ENCODE peak calls at places on chromosomes 4 and X, in four cellular contexts. M, D, C and R are unnamed samples.
A peak's percentile ranks its signal among the peaks of the same experiment; 100 is the strongest.

GRCh38 chr4:13919021-13919441 is 291.5 kb upstream of the BOD1L1 start:
- DNase-seq in M (no peak), D (no peak), C (no peak), R (no peak)

GRCh38 chrX:70455366-70456202 is 10.9 kb downstream of the DLG3 start:
- DNase-seq in M (no peak), D (no peak), C (no peak), R (no peak)

GRCh38 chr4:8141935-8142334 is 16.7 kb downstream of the ABLIM2 start:
- DNase-seq in M (no peak), D (no peak), C (no peak), R (no peak)

GRCh38 chrX:40521868-40522450 is 58.8 kb upstream of the ATP6AP2 start:
- DNase-seq in M (no peak), D (no peak), C (no peak), R (no peak)

GRCh38 chrX:106608016-106608415 is 3.8 kb upstream of the RADX start:
- DNase-seq in M (no peak), D (no peak), C (no peak), R (no peak)

GRCh38 chr4:41212221-41213203 is 1.8 kb downstream of the APBB2 start:
- DNase-seq in M (no peak), D (peak; percentile 70), C (no peak), R (no peak)

GRCh38 chrX:36963069-36963808 is 44.9 kb upstream of the FAM47C start:
- DNase-seq in M (no peak), D (no peak), C (no peak), R (no peak)

GRCh38 chr4:31613946-31614623 is 893.9 kb downstream of the PCDH7 start:
- DNase-seq in M (no peak), D (no peak), C (no peak), R (no peak)

GRCh38 chr4:160180206-160180605 is 1077.3 kb downstream of the RAPGEF2 start:
- DNase-seq in M (no peak), D (no peak), C (no peak), R (no peak)

GRCh38 chrX:108361316-108361715 is 76.9 kb downstream of the COL4A6 start:
- DNase-seq in M (no peak), D (no peak), C (no peak), R (no peak)

GRCh38 chrX:103741879-103742278 is 31.2 kb downstream of the TMEM31 start:
- DNase-seq in M (no peak), D (no peak), C (no peak), R (no peak)

GRCh38 chrX:110006826-110007375 is 4.0 kb downstream of the TMEM164 start:
- DNase-seq in M (peak; percentile 9), D (no peak), C (no peak), R (no peak)

GRCh38 chr4:168304744-168305459 is 13.7 kb downstream of the DDX60 start:
- DNase-seq in M (no peak), D (no peak), C (peak; percentile 6), R (no peak)

GRCh38 chr4:68717999-68718398 is 47.5 kb upstream of the UGT2B15 start:
- DNase-seq in M (no peak), D (no peak), C (no peak), R (no peak)

GRCh38 chr4:21765810-21766407 is 182.7 kb downstream of the KCNIP4 start:
- DNase-seq in M (peak; percentile 27), D (no peak), C (no peak), R (peak; percentile 1)

GRCh38 chrX:129843209-129843458 is 552 bp downstream of the ZDHHC9 start:
- DNase-seq in M (no peak), D (no peak), C (no peak), R (no peak)

GRCh38 chrX:40097492-40098263 is at the start of gene BCOR:
- DNase-seq in M (peak; percentile 89), D (no peak), C (peak; percentile 68), R (no peak)

GRCh38 chr4:56215901-56216300 is 171.4 kb downstream of the AASDH start:
- DNase-seq in M (no peak), D (no peak), C (no peak), R (no peak)

GRCh38 chr4:16626945-16627344 is 271.5 kb downstream of the LDB2 start:
- DNase-seq in M (no peak), D (no peak), C (no peak), R (no peak)

GRCh38 chrX:71604141-71604540 is 14.2 kb downstream of the CXCR3 start:
- DNase-seq in M (no peak), D (no peak), C (no peak), R (no peak)

DNA sequence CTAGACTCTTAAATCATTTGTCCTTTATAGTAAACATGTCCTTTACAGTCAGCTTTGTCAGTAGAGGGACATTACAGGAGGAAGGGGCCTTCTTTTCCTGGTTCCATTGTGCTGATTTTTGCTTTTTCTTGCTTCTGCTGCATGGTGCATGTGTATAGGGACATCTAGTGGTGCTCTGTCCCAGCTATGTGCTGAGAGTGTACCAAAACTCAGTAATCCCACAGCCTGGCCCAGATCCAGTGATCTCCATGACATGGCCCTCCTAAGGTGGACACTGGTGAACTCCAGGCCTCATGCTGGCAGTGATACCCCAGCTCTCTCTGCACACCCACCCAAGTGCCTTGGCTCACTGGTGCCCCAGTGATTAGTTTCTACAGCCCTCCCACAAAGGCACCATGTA is 45.2 kb downstream of the MAGEB17 start:
- DNase-seq in M (peak; percentile 4), D (no peak), C (no peak), R (no peak)
- TF ChIP-seq SPI1 in M (no peak), D (no peak), C (no peak), R (no peak)

DNA sequence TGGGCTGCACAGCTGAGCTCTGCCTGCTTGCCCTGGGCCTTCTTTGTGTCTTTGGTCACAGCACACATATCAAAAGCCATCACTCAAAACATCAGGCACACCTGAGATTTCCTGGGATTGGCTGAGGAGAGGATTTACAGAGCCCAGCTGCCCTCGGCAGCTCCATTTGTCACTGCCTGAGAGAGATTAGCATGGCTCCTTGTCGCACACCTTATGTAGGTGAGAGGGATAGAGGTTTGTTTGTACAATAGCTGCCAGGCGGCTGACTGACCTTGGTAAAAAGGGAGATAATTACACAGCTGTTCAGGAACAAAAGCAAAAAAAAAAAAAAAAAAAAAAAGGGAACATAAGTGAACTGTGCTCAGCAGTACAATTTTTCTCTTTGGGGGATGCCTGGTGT is 63.2 kb downstream of the MGST2 start:
- DNase-seq in M (no peak), D (no peak), C (no peak), R (no peak)
- TF ChIP-seq SPI1 in M (no peak), D (no peak), C (no peak), R (no peak)

GRCh38 chr4:117096462-117096861 is 11.1 kb upstream of the TRAM1L1 start:
- DNase-seq in M (no peak), D (no peak), C (no peak), R (no peak)

GRCh38 chr4:117093581-117093980 is 8.2 kb upstream of the TRAM1L1 start:
- DNase-seq in M (no peak), D (no peak), C (no peak), R (no peak)

DNA sequence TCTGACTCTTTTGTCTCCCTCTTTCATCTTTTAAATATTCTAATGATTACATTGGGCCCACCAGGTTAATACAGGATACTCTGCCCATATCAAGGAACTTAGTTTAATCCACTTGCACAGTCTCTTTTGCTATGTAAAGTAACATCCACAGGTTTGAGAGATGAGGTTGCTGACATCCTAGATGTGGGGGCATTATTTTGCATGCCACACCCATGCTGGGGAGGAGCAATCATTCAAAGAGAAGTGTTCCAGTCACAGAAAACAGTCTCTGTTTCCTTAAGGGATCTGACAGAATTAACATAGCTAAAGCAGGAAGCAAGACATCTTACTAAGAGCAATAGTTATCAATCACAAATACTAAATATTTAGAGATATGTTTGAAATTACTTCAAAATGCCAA is 11.5 kb upstream of the TRAM1L1 start:
- DNase-seq in M (no peak), D (no peak), C (no peak), R (no peak)
- TF ChIP-seq SPI1 in M (no peak), D (no peak), C (no peak), R (no peak)

GRCh38 chr4:3644849-3645627 is 112.8 kb upstream of the LRPAP1 start:
- DNase-seq in M (peak; percentile 32), D (no peak), C (no peak), R (no peak)
- TF ChIP-seq SPI1 in M (no peak), D (no peak), C (no peak), R (no peak)

DNA sequence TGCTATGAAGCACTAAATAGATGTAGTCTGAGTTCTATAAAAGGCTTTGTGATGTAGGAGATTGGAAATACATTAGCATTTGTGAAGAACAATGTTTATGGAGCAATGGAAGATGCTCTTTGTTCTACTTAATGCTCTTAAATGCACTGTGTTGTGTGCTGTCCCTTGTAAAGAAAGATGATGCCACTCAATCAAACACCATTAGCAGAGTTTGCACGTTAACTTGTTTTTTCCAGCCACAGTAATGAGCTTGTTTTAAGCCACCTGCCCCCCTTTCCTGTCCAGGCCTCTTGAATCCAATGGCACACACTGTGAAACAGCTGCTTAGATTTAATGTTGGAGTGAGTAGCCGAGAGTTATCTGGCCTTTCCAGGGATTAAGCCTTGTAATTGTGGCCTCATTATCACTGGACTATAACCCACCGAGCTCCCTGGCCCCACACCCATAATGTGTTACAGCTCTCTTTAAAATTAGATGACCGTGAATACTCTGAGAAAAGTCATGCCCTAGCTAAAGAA is 86.0 kb downstream of the PAK3 start:
- DNase-seq in M (no peak), D (no peak), C (no peak), R (no peak)
- TF ChIP-seq SPI1 in M (no peak), D (no peak), C (no peak), R (no peak)

GRCh38 chrX:137479394-137479793 is 86.5 kb upstream of the ZIC3 start:
- DNase-seq in M (no peak), D (no peak), C (no peak), R (no peak)

GRCh38 chrX:137482136-137482535 is 83.8 kb upstream of the ZIC3 start:
- DNase-seq in M (no peak), D (no peak), C (no peak), R (no peak)

GRCh38 chrX:137483554-137483953 is 82.4 kb upstream of the ZIC3 start:
- DNase-seq in M (no peak), D (no peak), C (no peak), R (no peak)
- TF ChIP-seq SPI1 in M (no peak), D (no peak), C (no peak), R (no peak)

DNA sequence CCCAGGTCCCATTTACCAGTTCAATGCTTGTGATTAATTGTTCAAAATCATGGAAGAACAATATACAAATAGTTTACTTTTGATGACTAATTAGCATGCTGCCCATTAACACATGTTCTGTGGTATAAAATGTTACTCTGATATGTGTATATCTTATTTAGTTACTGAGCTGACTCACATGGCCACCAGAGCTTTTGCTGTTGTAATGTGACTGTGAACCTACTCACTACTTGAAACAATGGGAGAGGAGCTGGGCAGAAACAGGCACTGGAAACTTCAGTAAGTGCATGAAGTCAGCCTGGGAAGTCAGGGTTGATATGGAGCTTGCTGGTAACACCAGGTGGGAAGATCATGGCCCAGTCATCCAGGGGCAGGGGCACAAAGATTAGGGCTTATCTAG is 72.7 kb upstream of the MAD2L1 start:
- DNase-seq in M (no peak), D (no peak), C (no peak), R (no peak)
- TF ChIP-seq SPI1 in M (no peak), D (no peak), C (no peak), R (no peak)